ENCODE peak calls at places on chromosomes 7 and 10, in five cellular contexts. C is testis, I is choroid plexus epithelial cell, Z is nephron progenitor cell, D is foreskin fibroblast. T is an unnamed sample.

GRCh38 chr7:82599910-82600309 is 156.3 kb upstream of the CACNA2D1 start:
- DNase-seq in C (no peak), I (no peak), Z (no peak), D (no peak), T (no peak)

GRCh38 chr7:13875496-13876074 is 113.9 kb downstream of the ETV1 start:
- DNase-seq in C (no peak), I (no peak), Z (no peak), D (no peak), T (no peak)

GRCh38 chr10:7407368-7408002 is 3.3 kb downstream of the SFMBT2 start:
- DNase-seq in C (no peak), I (no peak), Z (peak), D (no peak), T (no peak)

GRCh38 chr10:1199897-1200721 is 143.9 kb downstream of the WDR37 start:
- DNase-seq in C (no peak), I (no peak), Z (no peak), D (no peak), T (peak)

GRCh38 chr7:135217645-135218509 is 6.6 kb upstream of the WDR91 start:
- DNase-seq in C (no peak), I (no peak), Z (no peak), D (no peak), T (no peak)

GRCh38 chr10:82071231-82071630 is 196.2 kb downstream of the NRG3 start:
- DNase-seq in C (no peak), I (no peak), Z (no peak), D (no peak), T (no peak)

GRCh38 chr10:124719213-124719851 is 24.8 kb downstream of the FAM53B start:
- DNase-seq in C (peak), I (peak), Z (no peak), D (peak), T (no peak)

GRCh38 chr10:47081264-47081663 is 170.0 kb downstream of the PTPN20 start:
- DNase-seq in C (no peak), I (peak), Z (no peak), D (no peak), T (no peak)

GRCh38 chr10:73601486-73601921 is 10.4 kb upstream of the USP54 start:
- DNase-seq in C (no peak), I (peak), Z (no peak), D (peak), T (no peak)

GRCh38 chr7:2824678-2825461 is 19.2 kb downstream of the GNA12 start:
- DNase-seq in C (peak), I (peak), Z (no peak), D (no peak), T (no peak)

GRCh38 chr10:70562036-70562710 is 40.4 kb downstream of the PRF1 start:
- DNase-seq in C (no peak), I (no peak), Z (no peak), D (peak), T (peak)

GRCh38 chr7:93374345-93374940 is 142.3 kb downstream of the VPS50 start:
- DNase-seq in C (no peak), I (peak), Z (no peak), D (peak), T (no peak)
- TF ChIP-seq CTCF in C (no peak), I (peak), Z (peak), D (peak), T (peak)

DNA sequence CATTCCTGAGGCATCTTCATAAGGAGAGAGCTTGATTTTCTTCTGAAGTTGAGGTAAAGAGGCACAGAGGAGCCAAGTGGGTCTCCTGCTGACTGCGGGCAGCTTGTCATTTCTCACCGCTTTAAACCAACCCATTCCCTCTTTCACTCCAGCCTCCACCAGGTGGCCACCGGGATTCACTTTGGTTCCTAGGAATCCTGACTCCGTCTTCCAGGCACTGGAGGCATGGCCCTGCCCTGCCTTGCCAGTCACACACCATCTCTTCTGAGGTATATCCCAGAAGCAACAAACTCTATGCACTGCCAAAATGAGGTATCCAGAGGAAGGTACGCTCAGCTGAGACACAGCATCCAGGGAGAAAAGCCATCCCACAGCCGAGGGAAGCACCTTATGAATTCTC is 280.8 kb downstream of the TNS3 start:
- DNase-seq in C (no peak), I (no peak), Z (no peak), D (no peak), T (no peak)
- TF ChIP-seq CTCF in C (no peak), I (peak), Z (no peak), D (no peak), T (no peak)

GRCh38 chr10:3935933-3936359 is 150.9 kb upstream of the KLF6 start:
- DNase-seq in C (no peak), I (peak), Z (no peak), D (peak), T (no peak)
- TF ChIP-seq CTCF in C (no peak), I (no peak), Z (no peak), D (no peak), T (no peak)

GRCh38 chr7:54701982-54702381 is 57.0 kb downstream of the SEC61G start:
- DNase-seq in C (no peak), I (no peak), Z (no peak), D (no peak), T (no peak)
- TF ChIP-seq CTCF in C (no peak), I (no peak), Z (no peak), D (no peak), T (no peak)

DNA sequence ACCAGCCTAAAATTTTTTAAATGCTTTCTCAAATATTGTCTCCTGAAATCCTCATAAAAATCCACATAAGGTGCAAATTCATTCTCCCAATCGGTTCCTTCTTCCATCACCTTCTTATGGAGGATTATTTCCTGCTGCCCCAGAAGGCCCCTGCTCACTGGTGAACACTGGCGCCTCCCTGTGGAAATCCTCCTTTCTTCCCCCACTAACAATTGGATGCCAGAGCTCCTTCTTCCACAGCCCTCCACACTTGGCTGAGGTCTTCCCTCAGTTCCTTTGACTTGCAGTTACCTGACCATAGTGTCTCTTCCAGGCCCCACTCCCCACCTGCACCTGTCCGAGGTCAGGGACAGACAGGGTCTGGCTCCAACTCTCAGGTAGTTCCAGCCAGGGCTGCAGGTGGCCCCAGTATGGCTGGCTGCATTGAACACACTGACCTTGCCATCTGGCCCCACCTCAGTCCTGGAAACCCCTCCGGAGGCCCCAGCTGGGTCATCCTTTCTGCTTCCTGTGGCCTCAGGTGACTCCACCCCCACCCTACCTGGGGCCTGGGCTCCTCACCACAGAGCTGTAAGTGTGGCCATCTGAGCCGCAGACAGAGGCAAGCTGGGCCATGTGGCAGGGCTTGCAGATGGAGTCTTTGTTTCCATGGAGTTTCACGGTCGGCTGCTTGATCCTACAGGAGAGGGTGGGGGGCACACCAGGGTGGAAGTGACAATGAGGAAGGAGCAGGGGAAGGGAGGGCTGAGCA is 18.4 kb downstream of the SPOCK2 start:
- DNase-seq in C (peak), I (no peak), Z (peak), D (no peak), T (no peak)
- TF ChIP-seq CTCF in C (no peak), I (peak), Z (no peak), D (no peak), T (no peak)

DNA sequence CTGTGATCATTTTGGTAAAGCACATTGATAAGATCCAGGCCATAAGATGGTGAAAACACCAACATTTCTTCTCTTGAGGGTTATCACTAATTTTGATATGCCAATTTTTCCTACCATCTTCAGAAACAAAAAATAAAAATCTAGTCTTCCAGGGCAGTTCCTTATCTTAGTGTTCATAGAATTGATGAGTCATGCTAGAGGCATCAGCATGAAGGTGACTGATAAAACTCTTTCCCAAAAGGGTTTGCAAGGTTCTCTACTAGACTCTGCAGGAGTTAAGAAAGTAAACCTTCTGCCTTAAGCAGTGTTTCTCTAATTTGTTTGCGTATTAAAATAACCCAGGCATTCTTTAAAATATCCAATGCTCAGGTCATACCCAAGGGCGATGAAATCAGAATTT is 483.1 kb upstream of the CNTNAP2 start:
- DNase-seq in C (no peak), I (peak), Z (no peak), D (no peak), T (no peak)
- TF ChIP-seq CTCF in C (no peak), I (no peak), Z (no peak), D (no peak), T (no peak)

GRCh38 chr7:42886129-42886528 is 25.7 kb downstream of the C7orf25 start:
- DNase-seq in C (no peak), I (peak), Z (no peak), D (peak), T (no peak)
- TF ChIP-seq CTCF in C (no peak), I (peak), Z (peak), D (peak), T (peak)

GRCh38 chr10:86757110-86757790 is 831 bp downstream of the BMPR1A start:
- DNase-seq in C (peak), I (peak), Z (peak), D (peak), T (peak)
- TF ChIP-seq CTCF in C (peak), I (peak), Z (no peak), D (peak), T (peak)